ENCODE peak calls at places on chromosomes 6 and 20, in eight cellular contexts. L is ovary, N is stomach, O is suprapubic skin, R is right lobe of liver, U is spleen, Q is sigmoid colon, K is HCT116. S is an unnamed sample.

GRCh38 chr6:164690702-164691500 is 618.5 kb downstream of the C6orf118 start:
- DNase-seq in N (no peak), O (no peak), R (no peak), Q (no peak), U (no peak), L (no peak), K (no peak), S (no peak)

GRCh38 chr6:24643925-24644324 is 2.1 kb downstream of the KIAA0319 start:
- DNase-seq in N (no peak), U (no peak), K (no peak), R (no peak), L (no peak), Q (no peak), O (no peak), S (no peak)

GRCh38 chr6:154458565-154459475 is 51.7 kb downstream of the CNKSR3 start:
- DNase-seq in K (no peak), R (no peak), O (no peak), U (no peak), Q (no peak), N (no peak), L (no peak), S (no peak)

GRCh38 chr6:18990313-18990978 is 603.3 kb downstream of the RNF144B start:
- DNase-seq in Q (peak; percentile 77), O (no peak), K (peak; percentile 55), N (peak; percentile 79), R (peak; percentile 79), L (peak; percentile 43), U (peak; percentile 75), S (peak; percentile 16)

GRCh38 chr6:130470777-130471176 is 105.0 kb downstream of the TMEM200A start:
- DNase-seq in Q (no peak), R (no peak), U (no peak), L (no peak), O (no peak), K (no peak), N (no peak), S (no peak)

GRCh38 chr20:17747431-17747846 is 47.7 kb downstream of the BANF2 start:
- DNase-seq in Q (no peak), R (no peak), K (peak; percentile 29), O (no peak), N (peak; percentile 33), U (no peak), L (no peak), S (no peak)

GRCh38 chr6:30842754-30843610 is 41.3 kb upstream of the DDR1 start:
- DNase-seq in R (no peak), K (no peak), L (no peak), O (no peak), N (no peak), U (no peak), Q (no peak), S (no peak)

GRCh38 chr6:65638047-65638831 is 68.8 kb downstream of the EYS start:
- DNase-seq in Q (no peak), K (no peak), O (no peak), U (no peak), L (no peak), N (no peak), R (no peak), S (no peak)

GRCh38 chr20:10696650-10697049 is 22.9 kb upstream of the JAG1 start:
- DNase-seq in K (no peak), N (no peak), O (no peak), Q (no peak), U (no peak), L (no peak), R (peak; percentile 53), S (no peak)

GRCh38 chr6:42616716-42617115 is 52.9 kb downstream of the UBR2 start:
- DNase-seq in N (no peak), K (no peak), O (no peak), U (no peak), R (no peak), L (no peak), Q (no peak), S (no peak)

GRCh38 chr6:89145962-89146747 is at the start of gene PM20D2:
- DNase-seq in O (no peak), K (peak; percentile 48), L (peak; percentile 65), U (peak; percentile 93), R (peak; percentile 79), N (peak; percentile 68), Q (peak; percentile 83), S (no peak)

GRCh38 chr6:32087574-32088486 is 21.3 kb downstream of the TNXB start:
- DNase-seq in K (peak; percentile 81), R (peak; percentile 76), O (peak; percentile 88), L (peak; percentile 96), U (peak; percentile 94), Q (peak; percentile 94), N (peak; percentile 93), S (peak; percentile 70)

GRCh38 chr20:37007898-37008649 is 56.6 kb upstream of the SAMHD1 start:
- DNase-seq in L (no peak), U (no peak), K (no peak), R (no peak), Q (no peak), O (no peak), N (no peak), S (no peak)

GRCh38 chr6:117072134-117072533 is 193.2 kb upstream of the VGLL2 start:
- DNase-seq in R (no peak), K (no peak), L (no peak), O (no peak), Q (no peak), U (no peak), N (no peak), S (no peak)

GRCh38 chr6:29561618-29562181 is 2.2 kb upstream of the UBD start:
- DNase-seq in U (no peak), L (no peak), K (no peak), N (no peak), O (no peak), R (no peak), Q (no peak), S (no peak)

GRCh38 chr6:26576407-26576843 is 20.3 kb upstream of the ABT1 start:
- DNase-seq in L (no peak), K (no peak), O (no peak), N (no peak), Q (no peak), U (no peak), R (no peak), S (no peak)

GRCh38 chr6:11711644-11711993 is 67.0 kb downstream of the ADTRP start:
- DNase-seq in U (no peak), L (no peak), R (no peak), Q (no peak), K (no peak), N (no peak), O (no peak), S (no peak)

GRCh38 chr20:33076662-33077398 is 2.6 kb upstream of the BPIFB4 start:
- DNase-seq in U (peak; percentile 45), K (peak; percentile 35), R (no peak), L (no peak), Q (no peak), N (no peak), O (no peak), S (no peak)
- TF ChIP-seq CTCF in U (peak; percentile 17), K (peak; percentile 80), R (peak; percentile 27), L (no peak), Q (no peak), N (no peak), O (no peak), S (no peak)

GRCh38 chr20:59498291-59498690 is 106.0 kb upstream of the PHACTR3 start:
- DNase-seq in Q (no peak), N (no peak), L (no peak), U (no peak), K (no peak), O (no peak), R (no peak), S (no peak)
- H3K27me3 ChIP-seq in Q (peaks cover 12% of the 10 kb centered on the region), N (no peaks in the 10 kb centered on the region), L (no peaks in the 10 kb centered on the region), U (peaks cover 10% of the 10 kb centered on the region), K (peaks cover 6% of the 10 kb centered on the region), O (peaks cover 28% of the 10 kb centered on the region), R (no peaks in the 10 kb centered on the region), S (peaks cover 7% of the 10 kb centered on the region)

GRCh38 chr20:329325-329695 is 4.0 kb downstream of the SOX12 start:
- DNase-seq in Q (no peak), R (no peak), N (no peak), U (no peak), K (no peak), L (no peak), O (no peak), S (no peak)
- TF ChIP-seq POLR2A in Q (no peak), R (no peak), N (no peak), U (no peak), K (no peak), L (no peak), O (no peak), S (no peak)

GRCh38 chr6:151740820-151741219 is 66.7 kb upstream of the ESR1 start:
- DNase-seq in R (no peak), U (no peak), Q (no peak), O (no peak), L (no peak), N (no peak), K (no peak), S (no peak)

GRCh38 chr6:151733680-151734320 is 73.7 kb upstream of the ESR1 start:
- DNase-seq in L (no peak), O (no peak), Q (no peak), R (no peak), N (no peak), K (no peak), U (no peak), S (no peak)

GRCh38 chr6:151738267-151738666 is 69.2 kb upstream of the ESR1 start:
- DNase-seq in K (no peak), O (no peak), R (no peak), Q (no peak), N (no peak), L (no peak), U (no peak), S (no peak)

GRCh38 chr6:151738960-151739359 is 68.5 kb upstream of the ESR1 start:
- DNase-seq in N (no peak), U (no peak), L (no peak), O (no peak), R (no peak), Q (no peak), K (no peak), S (no peak)
- TF ChIP-seq CTCF in N (no peak), U (no peak), L (no peak), O (no peak), R (no peak), Q (no peak), K (peak; percentile 33), S (no peak)

DNA sequence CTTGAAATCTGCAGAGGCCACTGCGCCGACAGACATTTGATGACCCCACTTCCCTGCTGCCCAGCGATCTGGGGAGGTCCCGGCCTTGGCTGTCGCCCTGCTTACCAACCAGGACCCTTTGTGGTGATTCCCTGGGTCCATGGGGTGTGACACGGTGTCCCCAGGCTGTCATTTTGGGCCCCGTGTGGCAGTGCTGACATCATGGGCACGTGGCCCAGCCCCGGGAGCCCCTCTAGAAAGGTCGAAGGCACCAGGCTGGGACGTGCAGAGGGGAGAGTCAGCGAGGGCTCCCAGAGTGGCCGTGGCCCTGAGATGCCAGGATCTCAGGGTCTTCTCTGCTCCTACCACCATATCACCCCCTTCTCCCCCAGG is 170.0 kb downstream of the TAF4 start:
- DNase-seq in R (no peak), K (no peak), N (no peak), O (no peak), U (peak; percentile 50), L (no peak), Q (no peak), S (no peak)
- H3K27me3 ChIP-seq in R (no peaks in the 10 kb centered on the region), K (peaks cover 5% of the 10 kb centered on the region), N (no peaks in the 10 kb centered on the region), O (peaks cover 64% of the 10 kb centered on the region), U (no peaks in the 10 kb centered on the region), L (no peaks in the 10 kb centered on the region), Q (peaks cover 40% of the 10 kb centered on the region), S (no peaks in the 10 kb centered on the region)

DNA sequence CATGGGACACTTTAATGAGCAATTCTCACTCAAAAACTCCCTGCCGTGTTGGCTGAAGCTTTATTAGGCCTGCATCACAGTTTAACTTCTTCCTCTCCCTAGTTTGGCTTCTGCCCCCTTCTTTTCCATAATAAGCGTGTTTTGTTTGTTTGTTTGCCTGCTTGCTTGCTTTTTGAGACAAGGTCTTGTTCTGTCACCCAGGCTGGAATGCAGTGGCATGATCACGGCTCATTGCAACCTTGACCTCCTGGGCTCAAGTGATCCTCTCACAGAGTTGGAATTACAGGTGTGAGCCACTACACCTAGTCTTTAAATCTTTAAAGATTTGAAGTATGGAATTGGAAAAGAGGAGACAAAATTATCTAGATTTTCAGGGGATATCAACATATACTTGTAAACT is 25.4 kb upstream of the DNAAF9 start:
- DNase-seq in O (no peak), L (no peak), Q (no peak), R (no peak), K (no peak), U (no peak), N (no peak), S (no peak)
- TF ChIP-seq POLR2A in O (no peak), L (no peak), Q (no peak), R (no peak), K (no peak), U (no peak), N (no peak), S (no peak)